ENCODE peak calls at places on chromosomes 4 and X, in eight cellular contexts. O is AG04450, X is transverse colon, S is IMR-90, I is natural killer cell, P is spleen, R is SK-N-SH, D is heart left ventricle. W is an unnamed sample.

GRCh38 chrX:1537031-1537715 is at the start of gene P2RY8:
- DNase-seq in O (no peak), X (peak), S (no peak), I (peak), P (peak), R (no peak), D (peak), W (peak)

GRCh38 chr4:143071351-143071750 is 113.4 kb upstream of the USP38 start:
- DNase-seq in O (no peak), X (no peak), S (no peak), I (no peak), P (no peak), R (no peak), D (no peak), W (no peak)

GRCh38 chrX:133045986-133046385 is 50.9 kb downstream of the USP26 start:
- DNase-seq in O (no peak), X (no peak), S (peak), I (no peak), P (no peak), R (no peak), D (no peak), W (no peak)

GRCh38 chr4:159070742-159071141 is 32.1 kb upstream of the RAPGEF2 start:
- DNase-seq in O (no peak), X (no peak), S (peak), I (no peak), P (no peak), R (no peak), D (no peak), W (no peak)

GRCh38 chrX:40423299-40423698 is 157.5 kb upstream of the ATP6AP2 start:
- DNase-seq in O (no peak), X (no peak), S (no peak), I (no peak), P (no peak), R (no peak), D (no peak), W (no peak)

GRCh38 chr4:153639556-153640475 is 44.3 kb upstream of the TLR2 start:
- DNase-seq in O (no peak), X (no peak), S (no peak), I (no peak), P (no peak), R (no peak), D (no peak), W (no peak)

GRCh38 chr4:174591243-174592021 is 69.1 kb upstream of the HPGD start:
- DNase-seq in O (no peak), X (no peak), S (no peak), I (no peak), P (no peak), R (no peak), D (no peak), W (peak)

GRCh38 chr4:742742-743311 is 37.2 kb downstream of the PCGF3 start:
- DNase-seq in O (no peak), X (peak), S (peak), I (peak), P (peak), R (peak), D (peak), W (peak)

GRCh38 chr4:26029512-26030131 is 115.6 kb downstream of the SMIM20 start:
- DNase-seq in O (no peak), X (no peak), S (no peak), I (no peak), P (no peak), R (no peak), D (no peak), W (no peak)

GRCh38 chr4:121785479-121785878 is 15.6 kb upstream of the EXOSC9 start:
- DNase-seq in O (no peak), X (no peak), S (no peak), I (no peak), P (no peak), R (no peak), D (no peak), W (no peak)

GRCh38 chrX:135384161-135384836 is 37.4 kb upstream of the SMIM10L2A start:
- DNase-seq in O (no peak), X (no peak), S (no peak), I (no peak), P (no peak), R (no peak), D (no peak), W (peak)

GRCh38 chr4:67883463-67883862 is 339 bp downstream of the TMPRSS11D start:
- DNase-seq in O (no peak), X (no peak), S (no peak), I (no peak), P (no peak), R (no peak), D (no peak), W (no peak)

DNA sequence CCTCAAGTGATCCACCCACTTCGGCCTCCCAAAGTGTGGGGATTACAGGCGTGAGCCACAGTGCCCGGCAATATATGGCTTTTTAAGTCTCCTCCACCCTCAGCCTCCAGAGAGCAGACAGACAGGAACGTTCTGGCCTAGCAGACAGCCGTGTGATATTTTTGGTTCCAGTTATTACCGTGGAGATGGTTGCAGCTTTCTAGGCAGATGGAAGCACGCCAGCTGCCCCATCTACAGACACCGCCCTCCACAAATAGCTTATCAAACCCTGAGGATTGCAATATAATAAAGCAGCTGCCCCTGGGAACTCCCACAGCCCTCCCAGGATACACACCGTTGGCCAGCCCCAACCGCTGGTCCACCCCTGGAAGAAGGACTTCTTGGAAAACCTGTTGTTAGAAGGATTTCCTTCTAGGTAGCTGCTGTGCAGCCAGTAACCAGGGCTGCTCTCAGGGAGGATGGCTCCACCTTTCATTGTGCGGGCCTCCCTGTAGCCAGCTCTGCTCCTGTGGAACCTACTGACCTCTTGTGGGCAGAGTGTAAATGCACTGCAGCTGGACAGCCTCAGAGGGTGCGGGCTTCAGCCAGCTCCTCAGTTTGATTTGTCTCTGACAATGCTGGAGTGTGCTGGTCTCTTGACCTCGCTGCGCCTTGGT is 44.0 kb downstream of the SLC25A5 start:
- DNase-seq in O (peak), X (peak), S (peak), I (no peak), P (no peak), R (peak), D (peak), W (peak)
- TF ChIP-seq CTCF in O (peak), X (peak), S (peak), I (no peak), P (peak), R (peak), D (peak), W (no peak)

DNA sequence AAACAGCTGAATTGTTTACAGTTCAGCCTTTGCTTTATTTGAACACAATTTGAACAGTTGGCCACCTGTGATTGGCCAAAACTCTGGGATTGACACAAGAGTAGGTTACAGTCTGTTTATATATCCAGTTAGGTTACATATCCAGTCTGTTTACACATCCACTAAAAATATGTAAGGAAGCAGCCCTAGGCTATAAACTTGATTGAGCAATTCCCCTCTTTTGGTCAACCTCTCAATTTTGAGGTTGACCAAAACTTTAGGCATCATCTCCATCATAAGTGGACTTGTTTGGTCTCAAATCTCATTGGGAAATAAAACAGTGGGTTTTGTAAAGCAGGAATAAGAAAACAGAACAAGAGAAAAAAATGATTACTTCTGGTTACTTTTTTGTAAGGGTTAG is 190.8 kb downstream of the SPATA18 start:
- DNase-seq in O (no peak), X (no peak), S (no peak), I (no peak), P (no peak), R (no peak), D (no peak), W (no peak)
- TF ChIP-seq CTCF in O (no peak), X (no peak), S (no peak), I (no peak), P (no peak), R (no peak), D (no peak), W (no peak)

GRCh38 chr4:184733654-184734524 is at the start of gene CENPU:
- DNase-seq in O (peak), X (peak), S (peak), I (peak), P (peak), R (peak), D (peak), W (peak)
- TF ChIP-seq CTCF in O (no peak), X (peak), S (no peak), I (no peak), P (no peak), R (no peak), D (no peak), W (no peak)

DNA sequence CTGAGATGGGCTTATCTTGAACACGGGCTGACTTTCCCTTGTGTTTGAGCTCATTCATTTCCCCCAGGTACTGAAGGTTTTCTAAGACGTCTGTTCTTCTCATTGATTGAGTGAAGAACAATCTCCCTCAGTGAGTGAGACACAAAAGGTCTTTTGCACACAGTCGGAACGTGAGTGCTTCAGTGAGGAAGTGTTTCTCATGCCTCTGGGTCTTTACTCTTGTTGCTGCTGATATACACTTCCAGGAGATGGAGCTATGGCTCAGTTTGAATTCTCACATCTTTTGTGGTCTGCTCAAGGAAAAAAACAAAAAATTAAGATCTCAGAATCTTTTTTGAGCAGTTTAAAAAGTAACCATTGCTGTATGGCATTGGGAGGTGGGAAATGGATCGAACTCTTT is 981.9 kb upstream of the TENM3 start:
- DNase-seq in O (peak), X (no peak), S (peak), I (no peak), P (no peak), R (no peak), D (no peak), W (no peak)
- TF ChIP-seq CTCF in O (peak), X (no peak), S (peak), I (no peak), P (no peak), R (peak), D (peak), W (no peak)

DNA sequence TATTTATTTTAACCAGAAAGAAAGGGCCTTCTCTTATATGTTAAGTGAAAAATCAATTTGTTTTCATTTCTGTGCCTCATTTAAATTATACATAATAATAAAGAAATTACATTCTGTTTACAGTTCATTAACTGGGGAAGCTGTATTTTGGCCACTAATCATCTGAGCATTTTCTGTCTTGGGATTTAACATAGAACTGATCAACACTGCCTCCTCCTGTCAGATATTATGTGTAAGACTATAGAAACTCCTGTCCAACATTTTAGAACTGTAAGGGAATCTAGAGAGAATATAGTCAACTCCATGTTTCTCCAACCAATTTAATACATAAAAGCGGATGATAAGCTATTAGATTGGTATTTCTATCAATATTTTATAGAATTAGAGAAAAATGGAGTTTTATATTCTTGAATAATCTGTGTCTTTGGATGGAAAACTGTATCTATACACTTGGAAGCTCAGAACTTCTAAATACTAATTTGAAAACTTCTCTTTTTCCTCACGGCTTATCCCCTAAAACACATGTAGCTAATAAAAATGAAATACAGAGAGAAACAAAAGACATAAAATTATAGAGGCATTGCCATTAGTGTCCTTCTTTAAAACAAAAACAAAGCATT is 33.0 kb downstream of the ENPEP start:
- DNase-seq in O (no peak), X (no peak), S (peak), I (no peak), P (no peak), R (peak), D (no peak), W (no peak)
- TF ChIP-seq CTCF in O (peak), X (peak), S (peak), I (peak), P (no peak), R (peak), D (no peak), W (peak)

GRCh38 chr4:27084685-27085356 is 224.2 kb downstream of the STIM2 start:
- DNase-seq in O (no peak), X (peak), S (peak), I (no peak), P (no peak), R (peak), D (peak), W (peak)
- TF ChIP-seq CTCF in O (peak), X (no peak), S (peak), I (no peak), P (no peak), R (no peak), D (no peak), W (peak)

GRCh38 chr4:28073860-28074555 is 1213.4 kb downstream of the STIM2 start:
- DNase-seq in O (no peak), X (no peak), S (no peak), I (no peak), P (no peak), R (no peak), D (no peak), W (no peak)
- TF ChIP-seq CTCF in O (no peak), X (no peak), S (peak), I (no peak), P (no peak), R (peak), D (no peak), W (no peak)

DNA sequence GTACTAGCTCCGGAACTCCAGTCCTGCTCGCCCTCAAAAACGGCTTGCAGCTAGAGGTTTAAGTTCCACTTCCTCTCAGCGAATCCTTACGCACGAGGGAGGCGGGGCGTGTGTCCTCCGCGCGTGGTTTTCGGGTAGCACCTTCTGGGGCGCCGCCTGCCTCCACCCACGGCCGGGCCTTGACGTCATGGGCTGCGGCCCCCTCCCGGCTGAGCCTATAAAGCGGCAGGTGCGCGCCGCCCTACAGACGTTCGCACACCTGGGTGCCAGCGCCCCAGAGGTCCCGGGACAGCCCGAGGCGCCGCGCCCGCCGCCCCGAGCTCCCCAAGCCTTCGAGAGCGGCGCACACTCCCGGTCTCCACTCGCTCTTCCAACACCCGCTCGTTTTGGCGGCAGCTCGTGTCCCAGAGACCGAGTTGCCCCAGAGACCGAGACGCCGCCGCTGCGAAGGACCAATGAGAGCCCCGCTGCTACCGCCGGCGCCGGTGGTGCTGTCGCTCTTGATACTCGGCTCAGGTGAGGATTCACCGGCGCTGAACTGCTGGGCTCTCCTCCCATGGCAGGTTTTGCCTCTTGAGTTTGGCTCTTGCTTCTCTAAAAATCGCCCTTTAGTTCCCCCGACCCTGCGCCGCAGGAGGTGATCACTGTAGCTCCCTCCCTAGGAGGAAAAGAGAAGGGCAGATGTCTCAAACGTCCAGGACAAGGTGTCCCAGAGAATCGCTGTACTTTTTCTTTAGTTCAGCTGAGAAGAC is at the start of gene AREG:
- DNase-seq in O (no peak), X (peak), S (peak), I (peak), P (peak), R (peak), D (peak), W (peak)
- TF ChIP-seq CTCF in O (peak), X (peak), S (peak), I (peak), P (peak), R (peak), D (peak), W (peak)

W was measured in activated CD8-positive, alpha-beta T cell treated with anti-CD3 and anti-CD28 coated beads for 36 hours.